ENCODE peak calls at places on chromosomes 13 and 19, in eight cellular contexts. K is K562, O is IMR-90, S is kidney epithelial cell, M is mammary epithelial cell, X is ascending aorta, D is psoas muscle, A is ovary. G is an unnamed sample.
A peak's percentile ranks its signal among the peaks of the same experiment; 100 is the strongest.

GRCh38 chr13:96822900-96823299 is 171.4 kb downstream of the OXGR1 start:
- DNase-seq in X (no peak), S (no peak), O (no peak), K (peak; percentile 9), M (peak; percentile 21), D (no peak), A (no peak), G (peak; percentile 67)

GRCh38 chr13:58999851-59000250 is 1163.9 kb downstream of the DIAPH3 start:
- DNase-seq in D (no peak), O (no peak), K (no peak), M (no peak), X (no peak), S (no peak), A (no peak), G (no peak)

GRCh38 chr13:74191036-74191809 is 57.0 kb upstream of the KLF12 start:
- DNase-seq in O (peak; percentile 32), X (no peak), M (no peak), D (no peak), S (peak; percentile 55), A (no peak), K (no peak), G (no peak)

GRCh38 chr13:101473458-101473857 is 21.0 kb downstream of the ITGBL1 start:
- DNase-seq in X (no peak), S (no peak), O (peak; percentile 91), K (no peak), D (no peak), A (no peak), M (peak; percentile 82), G (no peak)

GRCh38 chr13:48801255-48801654 is 147.5 kb downstream of the CYSLTR2 start:
- DNase-seq in O (peak; percentile 81), D (no peak), M (no peak), S (no peak), X (no peak), A (no peak), K (no peak), G (no peak)

GRCh38 chr19:34308381-34309367 is 54.3 kb downstream of the GARRE1 start:
- DNase-seq in K (no peak), A (no peak), X (no peak), M (no peak), D (no peak), S (no peak), O (no peak), G (no peak)

GRCh38 chr13:46964789-46965527 is 68.1 kb upstream of the HTR2A start:
- DNase-seq in M (peak; percentile 65), X (no peak), O (peak; percentile 72), K (no peak), A (no peak), S (no peak), D (no peak), G (no peak)

GRCh38 chr19:52190679-52191293 is 934 bp downstream of the PPP2R1A start:
- DNase-seq in M (peak; percentile 43), S (no peak), D (peak; percentile 74), K (no peak), O (peak; percentile 46), A (no peak), X (no peak), G (peak; percentile 42)

GRCh38 chr13:97945792-97946419 is 7.6 kb upstream of the IPO5 start:
- DNase-seq in K (no peak), D (no peak), X (no peak), O (peak; percentile 20), A (no peak), M (no peak), S (no peak), G (no peak)

DNA sequence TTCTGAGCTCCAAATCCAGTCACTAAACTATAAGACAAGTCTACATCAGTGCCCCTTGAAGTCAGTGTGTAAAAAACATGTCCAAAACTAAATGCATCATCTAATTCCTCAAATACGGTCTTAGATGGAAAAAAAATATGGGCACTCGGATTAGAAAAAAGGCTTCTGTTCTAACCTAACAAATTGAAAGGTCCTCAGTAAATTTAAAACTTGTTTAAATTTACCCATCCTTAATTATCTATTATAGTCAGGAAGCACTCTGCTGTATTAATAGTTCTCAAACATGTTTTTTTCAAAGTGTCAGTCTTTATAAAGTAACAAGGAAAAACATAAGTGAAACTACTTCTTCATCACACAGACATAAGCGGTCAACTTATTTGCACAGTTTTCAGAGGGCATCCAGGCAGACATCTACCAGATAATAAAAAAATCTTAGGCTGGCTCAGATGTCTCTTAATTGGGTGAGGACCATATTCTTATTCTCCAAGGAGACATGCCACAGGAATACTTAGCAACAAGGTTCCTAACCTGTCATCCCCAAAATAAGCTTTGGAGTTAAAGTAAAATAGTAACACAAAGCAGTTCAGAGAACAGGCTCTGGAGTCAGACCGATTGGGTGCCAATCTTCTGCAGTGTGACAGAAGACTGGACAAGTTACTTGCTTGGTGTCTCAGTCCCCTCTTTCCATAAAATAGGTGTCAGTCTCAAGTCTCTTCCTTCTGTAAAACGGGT is 33.4 kb downstream of the ELF1 start:
- DNase-seq in K (no peak), D (no peak), S (no peak), X (no peak), O (no peak), A (no peak), M (no peak), G (no peak)
- H3K4me3 ChIP-seq in K (no peak overlapping the region), D (peak overlapping the region; percentile 43), S (no peak overlapping the region), X (peak overlapping the region; percentile 11), O (no peak overlapping the region), A (no peak overlapping the region), M (no peak overlapping the region), G (no peak overlapping the region)

DNA sequence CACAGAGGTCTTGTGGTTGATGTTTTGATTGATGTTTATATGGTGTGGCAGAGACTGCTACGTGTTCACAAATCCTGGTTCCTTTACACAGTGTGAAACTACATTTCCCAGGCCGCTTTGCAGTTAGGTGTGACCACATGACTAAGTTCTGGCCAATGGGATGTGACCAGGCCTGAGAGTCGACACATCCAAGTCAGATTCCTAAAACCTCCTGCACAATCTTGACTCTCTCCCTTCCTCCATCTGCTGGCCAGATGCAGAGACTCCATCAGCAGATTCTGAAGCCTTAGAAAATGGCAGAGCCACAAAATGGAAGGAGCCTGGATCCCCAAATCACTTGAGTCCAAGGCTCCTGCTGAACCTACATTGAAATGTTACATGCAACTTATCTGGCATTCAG is 12.6 kb downstream of the CD37 start:
- DNase-seq in S (no peak), X (no peak), A (no peak), M (peak; percentile 67), O (peak; percentile 82), K (peak; percentile 77), D (no peak), G (peak; percentile 58)
- H3K36me3 ChIP-seq in S (peaks cover 13% of the 10 kb centered on the region), X (peaks cover 48% of the 10 kb centered on the region), A (no peaks in the 10 kb centered on the region), M (peaks cover 7% of the 10 kb centered on the region), O (peaks cover 74% of the 10 kb centered on the region), K (peaks cover 44% of the 10 kb centered on the region), D (peaks cover 2% of the 10 kb centered on the region), G (peaks cover 64% of the 10 kb centered on the region)

DNA sequence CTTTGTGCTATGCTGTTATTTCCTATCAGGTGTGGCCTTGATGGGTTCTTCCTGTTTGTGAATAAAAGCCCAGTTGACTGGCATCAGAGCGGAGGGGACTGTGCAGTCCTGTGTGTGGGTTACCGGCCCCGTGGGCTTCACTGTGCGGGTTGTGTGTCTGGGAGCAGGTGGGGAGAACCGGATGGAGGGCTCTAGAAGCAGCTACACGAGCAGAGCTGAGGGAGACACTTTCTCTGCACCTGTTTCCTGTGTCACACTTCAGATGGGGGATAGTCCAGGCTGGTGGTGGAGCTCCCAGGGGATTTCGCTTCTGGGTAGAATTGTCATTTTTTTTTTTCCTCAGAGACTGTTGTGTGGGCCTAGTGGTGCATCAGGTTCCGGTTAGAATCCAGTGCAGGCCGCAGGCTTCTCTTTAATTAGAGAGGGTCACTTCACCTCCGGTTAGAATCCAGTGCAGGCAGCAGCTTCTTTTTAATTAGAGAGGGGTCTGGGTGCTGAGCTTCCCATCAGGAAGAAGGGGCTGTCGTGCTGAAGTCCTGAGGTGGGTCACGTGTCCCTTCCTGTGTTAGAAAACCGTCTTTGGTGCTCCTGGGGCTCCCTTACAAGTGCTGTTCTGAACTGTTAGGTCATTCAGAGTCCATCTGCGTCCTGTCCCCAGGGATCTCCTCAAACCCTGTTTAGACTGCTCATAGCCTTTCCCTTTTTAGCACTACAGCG is 69.7 kb downstream of the ARHGEF7 start:
- DNase-seq in A (no peak), S (no peak), K (no peak), X (no peak), M (no peak), O (no peak), D (no peak), G (no peak)
- H3K4me3 ChIP-seq in A (no peak overlapping the region), S (no peak overlapping the region), K (no peak overlapping the region), X (no peak overlapping the region), M (no peak overlapping the region), O (no peak overlapping the region), D (peak overlapping the region; percentile 1), G (no peak overlapping the region)

DNA sequence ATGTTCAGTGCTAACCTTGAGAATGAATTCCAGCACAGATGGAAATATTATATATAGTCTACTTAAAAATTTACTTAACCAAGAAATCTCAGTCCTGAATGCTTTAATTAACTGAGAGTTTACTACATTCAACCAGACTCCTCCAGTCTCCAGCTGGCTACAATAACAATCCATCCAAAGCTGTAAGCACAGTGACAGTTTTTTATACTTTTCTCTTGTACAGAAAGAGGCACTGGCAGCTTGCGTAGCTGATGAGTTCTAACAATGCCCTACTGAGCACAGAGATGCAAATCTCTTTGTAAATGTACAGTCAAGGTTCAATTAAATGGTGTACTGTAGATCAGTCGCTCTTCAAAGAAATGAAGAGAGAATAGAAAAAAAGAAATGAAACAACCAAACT is 88.6 kb downstream of the SACS start:
- DNase-seq in D (no peak), O (no peak), K (no peak), A (no peak), X (no peak), M (no peak), S (no peak), G (peak; percentile 60)
- H3K36me3 ChIP-seq in D (peaks cover 2% of the 10 kb centered on the region), O (peaks cover 37% of the 10 kb centered on the region), K (peaks cover 47% of the 10 kb centered on the region), A (no peaks in the 10 kb centered on the region), X (peaks cover 38% of the 10 kb centered on the region), M (peaks cover 13% of the 10 kb centered on the region), S (peaks cover 2% of the 10 kb centered on the region), G (peaks cover 42% of the 10 kb centered on the region)

DNA sequence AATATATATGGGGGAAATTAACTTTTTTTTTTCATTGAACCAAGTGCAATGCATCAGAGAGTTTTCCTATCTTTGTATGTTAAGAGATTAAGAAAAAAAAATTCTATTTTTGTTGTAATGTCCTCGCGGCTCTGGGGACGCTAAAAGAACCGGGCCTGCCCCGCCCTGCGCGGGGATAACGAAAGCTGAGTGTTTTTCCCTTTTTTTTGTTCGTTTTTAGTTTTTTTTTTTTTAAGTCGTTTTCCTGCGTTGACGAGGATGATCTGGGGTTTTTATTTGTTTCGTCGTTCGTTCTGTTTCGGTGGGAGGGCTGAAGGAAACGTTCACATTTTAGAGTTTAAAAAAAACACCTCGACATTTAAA is 5.7 kb downstream of the LYL1 start:
- DNase-seq in S (no peak), A (no peak), K (no peak), D (no peak), X (no peak), M (no peak), O (no peak), G (no peak)
- H3K4me3 ChIP-seq in S (no peak overlapping the region), A (no peak overlapping the region), K (peak overlapping the region; percentile 34), D (peak overlapping the region; percentile 45), X (no peak overlapping the region), M (no peak overlapping the region), O (no peak overlapping the region), G (no peak overlapping the region)

DNA sequence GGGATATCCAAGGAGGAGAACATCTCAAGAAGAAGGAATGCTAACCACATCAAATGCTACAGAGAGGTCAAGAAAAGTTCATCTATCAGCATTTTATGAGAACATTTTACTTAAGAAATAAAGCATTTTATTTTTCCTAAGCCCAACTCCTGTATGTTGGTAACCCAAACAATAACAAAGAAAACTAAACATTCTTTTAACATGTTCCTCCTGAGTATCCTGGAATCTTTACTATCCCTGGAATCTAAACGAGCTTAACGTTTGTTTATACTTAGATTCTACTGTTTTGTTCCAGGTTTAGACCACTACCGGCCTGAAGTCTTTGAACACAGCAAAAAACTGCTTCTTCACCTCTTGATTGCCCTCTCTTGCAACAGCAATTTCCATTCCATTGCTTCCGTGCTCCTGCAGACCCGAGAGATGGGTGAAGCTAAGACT is 89.7 kb downstream of the ZAR1L start:
- DNase-seq in O (peak; percentile 92), S (peak; percentile 23), K (no peak), X (no peak), D (no peak), M (no peak), A (no peak), G (no peak)
- H3K36me3 ChIP-seq in O (peaks cover 12% of the 10 kb centered on the region), S (no peaks in the 10 kb centered on the region), K (no peaks in the 10 kb centered on the region), X (peaks cover 19% of the 10 kb centered on the region), D (peaks cover 6% of the 10 kb centered on the region), M (no peaks in the 10 kb centered on the region), A (no peaks in the 10 kb centered on the region), G (no peaks in the 10 kb centered on the region)

G was measured in HAP-1.